ENCODE peak calls at places on chromosomes 5 and 9, in seven cellular contexts. H, Y, U, K, Z, Q and D are unnamed samples.

GRCh38 chr9:113548221-113549041 is 84.9 kb downstream of the RGS3 start:
- DNase-seq in K (peak; percentile 77), H (no peak), Z (peak; percentile 86), Q (peak; percentile 45), U (no peak), Y (no peak), D (no peak)

GRCh38 chr5:170097934-170098333 is 7.8 kb upstream of the FOXI1 start:
- DNase-seq in Q (no peak), U (no peak), K (peak; percentile 61), Y (no peak), Z (no peak), H (no peak), D (no peak)

GRCh38 chr5:40655138-40655537 is 24.6 kb upstream of the PTGER4 start:
- DNase-seq in K (no peak), U (no peak), Z (no peak), H (no peak), Y (no peak), Q (no peak), D (no peak)

GRCh38 chr9:117278656-117279055 is 136.2 kb downstream of the ASTN2 start:
- DNase-seq in U (no peak), K (no peak), Q (no peak), Y (no peak), Z (no peak), H (no peak), D (no peak)

GRCh38 chr5:140321796-140322195 is 18.9 kb upstream of the PFDN1 start:
- DNase-seq in U (no peak), H (no peak), K (no peak), Y (no peak), Q (no peak), Z (no peak), D (no peak)

GRCh38 chr9:107127608-107128007 is 155.5 kb upstream of the RAD23B start:
- DNase-seq in Y (no peak), K (peak; percentile 78), U (no peak), Q (no peak), Z (no peak), H (no peak), D (no peak)

GRCh38 chr5:169923988-169924387 is 56.3 kb downstream of the INSYN2B start:
- DNase-seq in Y (no peak), K (no peak), Q (no peak), U (no peak), Z (no peak), H (no peak), D (no peak)

GRCh38 chr9:108565651-108566378 is 290.0 kb downstream of the ACTL7B start:
- DNase-seq in Y (peak; percentile 31), H (peak; percentile 88), U (peak; percentile 49), Q (peak; percentile 70), Z (peak; percentile 85), K (peak; percentile 90), D (peak; percentile 75)

GRCh38 chr9:134892820-134893420 is 12.3 kb downstream of the FCN2 start:
- DNase-seq in H (no peak), U (no peak), Q (no peak), Y (no peak), K (no peak), Z (no peak), D (no peak)

GRCh38 chr5:935510-936084 is 42.9 kb downstream of the TRIP13 start:
- DNase-seq in H (no peak), Z (no peak), K (no peak), Q (no peak), Y (no peak), U (no peak), D (no peak)

GRCh38 chr9:137074657-137075274 is 2.6 kb upstream of the UAP1L1 start:
- DNase-seq in U (peak; percentile 68), H (no peak), Q (no peak), Z (no peak), K (no peak), Y (no peak), D (no peak)

GRCh38 chr5:43627028-43627427 is 24.0 kb downstream of the NNT start:
- DNase-seq in K (peak; percentile 94), U (peak; percentile 79), Y (no peak), H (peak; percentile 64), Q (peak; percentile 58), Z (peak; percentile 76), D (peak; percentile 23)

GRCh38 chr5:141605523-141606277 is 13.1 kb downstream of the DIAPH1 start:
- DNase-seq in Q (no peak), K (no peak), Z (peak; percentile 21), H (no peak), U (no peak), Y (no peak), D (no peak)

GRCh38 chr5:68529581-68529980 is 314.0 kb downstream of the PIK3R1 start:
- DNase-seq in Z (peak; percentile 61), Q (no peak), K (no peak), U (no peak), H (peak; percentile 35), Y (no peak), D (no peak)

GRCh38 chr5:76927961-76928360 is 24.9 kb upstream of the CRHBP start:
- DNase-seq in H (no peak), U (no peak), Y (no peak), Q (no peak), Z (no peak), K (no peak), D (no peak)

GRCh38 chr5:174723979-174724483 is 351 bp upstream of the MSX2 start:
- DNase-seq in U (peak; percentile 42), Q (peak; percentile 10), K (peak; percentile 70), Y (no peak), Z (peak; percentile 42), H (no peak), D (no peak)

GRCh38 chr5:151005975-151006576 is 14.3 kb upstream of the GPX3 start:
- DNase-seq in K (no peak), Q (no peak), H (peak; percentile 57), Y (no peak), U (no peak), Z (peak; percentile 86), D (no peak)

GRCh38 chr9:122053951-122054350 is 39.2 kb downstream of the TTLL11 start:
- DNase-seq in Y (no peak), Q (no peak), K (no peak), U (no peak), H (no peak), Z (no peak), D (no peak)

GRCh38 chr5:102483736-102484135 is 15.1 kb downstream of the SLCO6A1 start:
- DNase-seq in Z (peak; percentile 2), Y (no peak), Q (no peak), K (no peak), U (no peak), H (no peak), D (no peak)

DNA sequence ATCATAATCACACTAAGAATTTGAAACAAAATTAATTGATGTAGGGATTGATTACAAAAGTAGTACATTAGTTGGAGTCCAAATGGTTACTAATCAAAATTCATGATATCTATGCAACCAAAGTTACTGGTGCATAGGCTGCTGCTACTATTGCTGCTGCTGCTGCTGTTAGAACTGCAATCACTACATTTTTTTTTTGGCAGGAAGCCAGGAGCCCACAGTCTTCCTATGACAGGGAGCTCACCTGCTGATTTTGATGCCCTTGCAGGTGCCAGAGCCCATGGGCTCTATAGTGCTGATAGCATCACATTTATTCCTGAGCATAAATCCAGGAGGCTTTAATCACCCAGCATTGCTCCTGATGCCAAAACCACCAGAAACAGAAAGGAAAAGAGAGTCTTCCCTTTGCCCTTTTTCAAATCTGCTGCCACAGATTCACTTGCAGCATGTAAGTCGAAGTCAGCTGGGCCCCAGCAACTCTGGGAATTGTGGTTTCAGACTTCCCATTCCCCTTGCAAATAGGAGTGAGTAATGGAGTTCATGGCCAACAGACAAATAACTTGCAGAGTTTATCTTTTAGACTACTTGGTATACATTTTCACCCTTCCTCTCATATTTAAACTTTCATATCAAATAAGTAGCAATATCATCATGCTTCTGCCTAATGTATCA is 17.6 kb downstream of the SLCO6A1 start:
- DNase-seq in Z (peak; percentile 41), Q (no peak), H (no peak), U (no peak), Y (no peak), K (no peak), D (no peak)
- H2BK120ac ChIP-seq in Z (no peak overlapping the region), Q (no peak overlapping the region), H (no peak overlapping the region), U (no peak overlapping the region), Y (no peak overlapping the region), K (no peak overlapping the region), D (no peak overlapping the region)

GRCh38 chr5:113235884-113236283 is 198.9 kb downstream of the TSSK1B start:
- DNase-seq in Y (no peak), Q (peak; percentile 69), K (peak; percentile 79), Z (no peak), H (no peak), U (no peak), D (no peak)

GRCh38 chr5:113236536-113237308 is 198.1 kb downstream of the TSSK1B start:
- DNase-seq in H (no peak), K (peak; percentile 73), U (no peak), Z (no peak), Y (no peak), Q (no peak), D (no peak)

GRCh38 chr5:113233606-113234005 is 201.2 kb downstream of the TSSK1B start:
- DNase-seq in Y (no peak), Z (no peak), K (no peak), H (peak; percentile 71), Q (no peak), U (no peak), D (no peak)

GRCh38 chr5:113232667-113233066 is 202.1 kb downstream of the TSSK1B start:
- DNase-seq in Q (no peak), Y (no peak), K (no peak), U (no peak), Z (no peak), H (no peak), D (no peak)

GRCh38 chr5:113234546-113234945 is 200.2 kb downstream of the TSSK1B start:
- DNase-seq in Q (no peak), U (no peak), Z (no peak), Y (no peak), H (no peak), K (no peak), D (no peak)
- H3K4ac ChIP-seq in Q (no peak overlapping the region), U (no peak overlapping the region), Z (no peak overlapping the region), Y (no peak overlapping the region), H (no peak overlapping the region), K (no peak overlapping the region), D (no peak overlapping the region)

GRCh38 chr5:80744149-80744548 is 89.4 kb upstream of the DHFR start:
- DNase-seq in Z (no peak), K (no peak), H (no peak), U (no peak), Y (no peak), Q (no peak), D (no peak)
- H2BK120ac ChIP-seq in Z (no peak overlapping the region), K (no peak overlapping the region), H (no peak overlapping the region), U (no peak overlapping the region), Y (no peak overlapping the region), Q (no peak overlapping the region), D (no peak overlapping the region)

GRCh38 chr5:108650997-108651396 is 96.7 kb upstream of the FER start:
- DNase-seq in Z (no peak), U (no peak), H (peak; percentile 81), Q (no peak), K (no peak), Y (no peak), D (no peak)

GRCh38 chr5:108653201-108653600 is 94.5 kb upstream of the FER start:
- DNase-seq in Q (no peak), U (no peak), K (no peak), Y (no peak), Z (no peak), H (no peak), D (no peak)

GRCh38 chr5:108655750-108656450 is 91.8 kb upstream of the FER start:
- DNase-seq in Z (peak; percentile 62), K (no peak), Y (no peak), H (peak; percentile 71), U (no peak), Q (no peak), D (no peak)

GRCh38 chr5:108659531-108659930 is 88.2 kb upstream of the FER start:
- DNase-seq in U (no peak), H (no peak), Y (no peak), Z (no peak), K (no peak), Q (no peak), D (no peak)

GRCh38 chr5:108654042-108654441 is 93.7 kb upstream of the FER start:
- DNase-seq in U (no peak), Q (no peak), Z (no peak), K (no peak), Y (no peak), H (peak; percentile 70), D (no peak)
- H3K4ac ChIP-seq in U (no peak overlapping the region), Q (no peak overlapping the region), Z (no peak overlapping the region), K (no peak overlapping the region), Y (no peak overlapping the region), H (no peak overlapping the region), D (no peak overlapping the region)